ENCODE peak calls at places on chromosomes 11 and 22, in six cellular contexts. One of them, this sample, is unnamed.

GRCh38 chr11:61963282-61964057 is 4.0 kb downstream of the FTH1 start:
- DNase-seq in progenitor cell of endocrine pancreas: no peak
- DNase-seq in brain microvascular endothelial cell: no peak
- DNase-seq in tibial artery: peak
- DNase-seq in IMR-90: peak
- DNase-seq in K562: no peak
- DNase-seq in this sample: no peak

GRCh38 chr11:62267576-62267975 is 2.4 kb upstream of the SCGB2A2 start:
- DNase-seq in progenitor cell of endocrine pancreas: no peak
- DNase-seq in brain microvascular endothelial cell: no peak
- DNase-seq in tibial artery: no peak
- DNase-seq in IMR-90: no peak
- DNase-seq in K562: no peak
- DNase-seq in this sample: no peak

GRCh38 chr22:28183078-28183870 is 264.2 kb upstream of the PITPNB start:
- DNase-seq in progenitor cell of endocrine pancreas: no peak
- DNase-seq in brain microvascular endothelial cell: no peak
- DNase-seq in tibial artery: no peak
- DNase-seq in IMR-90: no peak
- DNase-seq in K562: no peak
- DNase-seq in this sample: no peak

GRCh38 chr11:18115360-18116127 is 9.7 kb upstream of the SAAL1 start:
- DNase-seq in progenitor cell of endocrine pancreas: peak
- DNase-seq in brain microvascular endothelial cell: peak
- DNase-seq in tibial artery: no peak
- DNase-seq in IMR-90: peak
- DNase-seq in K562: peak
- DNase-seq in this sample: peak

GRCh38 chr11:126341760-126342161 is 13.7 kb upstream of the ST3GAL4 start:
- DNase-seq in progenitor cell of endocrine pancreas: no peak
- DNase-seq in brain microvascular endothelial cell: peak
- DNase-seq in tibial artery: no peak
- DNase-seq in IMR-90: peak
- DNase-seq in K562: no peak
- DNase-seq in this sample: no peak

GRCh38 chr22:49968831-49969661 is 8.5 kb downstream of the PIM3 start:
- DNase-seq in progenitor cell of endocrine pancreas: no peak
- DNase-seq in brain microvascular endothelial cell: no peak
- DNase-seq in tibial artery: peak
- DNase-seq in IMR-90: no peak
- DNase-seq in K562: no peak
- DNase-seq in this sample: no peak

GRCh38 chr11:77473001-77473800 is 693 bp downstream of the PAK1 start:
- DNase-seq in progenitor cell of endocrine pancreas: peak
- DNase-seq in brain microvascular endothelial cell: no peak
- DNase-seq in tibial artery: peak
- DNase-seq in IMR-90: no peak
- DNase-seq in K562: peak
- DNase-seq in this sample: peak

GRCh38 chr11:10600570-10601248 is 32.2 kb upstream of the LYVE1 start:
- DNase-seq in progenitor cell of endocrine pancreas: no peak
- DNase-seq in brain microvascular endothelial cell: no peak
- DNase-seq in tibial artery: no peak
- DNase-seq in IMR-90: no peak
- DNase-seq in K562: no peak
- DNase-seq in this sample: no peak

GRCh38 chr11:44601471-44602370 is 36.3 kb downstream of the CD82 start:
- DNase-seq in progenitor cell of endocrine pancreas: no peak
- DNase-seq in brain microvascular endothelial cell: no peak
- DNase-seq in tibial artery: peak
- DNase-seq in IMR-90: no peak
- DNase-seq in K562: no peak
- DNase-seq in this sample: peak

GRCh38 chr11:23425379-23425778 is 565.1 kb upstream of the CCDC179 start:
- DNase-seq in progenitor cell of endocrine pancreas: no peak
- DNase-seq in brain microvascular endothelial cell: no peak
- DNase-seq in tibial artery: no peak
- DNase-seq in IMR-90: peak
- DNase-seq in K562: no peak
- DNase-seq in this sample: no peak

GRCh38 chr11:57619331-57619730 is 21.8 kb downstream of the SERPING1 start:
- DNase-seq in progenitor cell of endocrine pancreas: no peak
- DNase-seq in brain microvascular endothelial cell: no peak
- DNase-seq in tibial artery: no peak
- DNase-seq in IMR-90: no peak
- DNase-seq in K562: peak
- DNase-seq in this sample: no peak
- TF ChIP-seq CTCF in progenitor cell of endocrine pancreas: peak
- TF ChIP-seq CTCF in brain microvascular endothelial cell: peak
- TF ChIP-seq CTCF in tibial artery: no peak
- TF ChIP-seq CTCF in IMR-90: no peak
- TF ChIP-seq CTCF in K562: peak
- TF ChIP-seq CTCF in this sample: no peak

GRCh38 chr22:37551981-37552380 is 8.3 kb upstream of the CDC42EP1 start:
- DNase-seq in progenitor cell of endocrine pancreas: no peak
- DNase-seq in brain microvascular endothelial cell: no peak
- DNase-seq in tibial artery: no peak
- DNase-seq in IMR-90: no peak
- DNase-seq in K562: no peak
- DNase-seq in this sample: no peak

GRCh38 chr22:37546436-37547248 is 13.6 kb upstream of the CDC42EP1 start:
- DNase-seq in progenitor cell of endocrine pancreas: no peak
- DNase-seq in brain microvascular endothelial cell: no peak
- DNase-seq in tibial artery: peak
- DNase-seq in IMR-90: peak
- DNase-seq in K562: no peak
- DNase-seq in this sample: no peak

GRCh38 chr22:37547249-37547741 is 13.0 kb upstream of the CDC42EP1 start:
- DNase-seq in progenitor cell of endocrine pancreas: no peak
- DNase-seq in brain microvascular endothelial cell: no peak
- DNase-seq in tibial artery: no peak
- DNase-seq in IMR-90: no peak
- DNase-seq in K562: no peak
- DNase-seq in this sample: no peak

GRCh38 chr22:37552560-37553163 is 7.6 kb upstream of the CDC42EP1 start:
- DNase-seq in progenitor cell of endocrine pancreas: no peak
- DNase-seq in brain microvascular endothelial cell: no peak
- DNase-seq in tibial artery: no peak
- DNase-seq in IMR-90: peak
- DNase-seq in K562: peak
- DNase-seq in this sample: no peak

DNA sequence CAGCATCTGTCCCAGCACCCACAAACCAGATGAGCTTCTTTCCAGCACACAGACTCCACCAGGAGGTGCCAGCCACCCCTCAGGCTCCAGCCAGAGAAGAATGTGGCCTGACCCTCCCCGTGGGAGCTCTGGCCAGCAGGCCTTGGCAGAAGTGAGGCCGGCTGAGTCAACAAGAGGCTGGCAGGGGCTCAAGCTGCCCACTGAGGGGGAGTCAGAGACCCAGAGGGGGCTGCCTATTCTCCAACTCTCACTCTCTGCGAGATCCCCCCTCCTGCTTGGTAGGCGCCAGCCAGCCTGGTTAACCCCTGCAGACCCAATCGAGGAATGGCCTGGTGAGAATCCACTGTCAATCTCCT is 10.6 kb upstream of the CDC42EP1 start:
- DNase-seq in progenitor cell of endocrine pancreas: no peak
- DNase-seq in brain microvascular endothelial cell: no peak
- DNase-seq in tibial artery: peak
- DNase-seq in IMR-90: peak
- DNase-seq in K562: no peak
- DNase-seq in this sample: no peak
- TF ChIP-seq CTCF in progenitor cell of endocrine pancreas: peak
- TF ChIP-seq CTCF in brain microvascular endothelial cell: peak
- TF ChIP-seq CTCF in tibial artery: peak
- TF ChIP-seq CTCF in IMR-90: peak
- TF ChIP-seq CTCF in K562: no peak
- TF ChIP-seq CTCF in this sample: no peak

DNA sequence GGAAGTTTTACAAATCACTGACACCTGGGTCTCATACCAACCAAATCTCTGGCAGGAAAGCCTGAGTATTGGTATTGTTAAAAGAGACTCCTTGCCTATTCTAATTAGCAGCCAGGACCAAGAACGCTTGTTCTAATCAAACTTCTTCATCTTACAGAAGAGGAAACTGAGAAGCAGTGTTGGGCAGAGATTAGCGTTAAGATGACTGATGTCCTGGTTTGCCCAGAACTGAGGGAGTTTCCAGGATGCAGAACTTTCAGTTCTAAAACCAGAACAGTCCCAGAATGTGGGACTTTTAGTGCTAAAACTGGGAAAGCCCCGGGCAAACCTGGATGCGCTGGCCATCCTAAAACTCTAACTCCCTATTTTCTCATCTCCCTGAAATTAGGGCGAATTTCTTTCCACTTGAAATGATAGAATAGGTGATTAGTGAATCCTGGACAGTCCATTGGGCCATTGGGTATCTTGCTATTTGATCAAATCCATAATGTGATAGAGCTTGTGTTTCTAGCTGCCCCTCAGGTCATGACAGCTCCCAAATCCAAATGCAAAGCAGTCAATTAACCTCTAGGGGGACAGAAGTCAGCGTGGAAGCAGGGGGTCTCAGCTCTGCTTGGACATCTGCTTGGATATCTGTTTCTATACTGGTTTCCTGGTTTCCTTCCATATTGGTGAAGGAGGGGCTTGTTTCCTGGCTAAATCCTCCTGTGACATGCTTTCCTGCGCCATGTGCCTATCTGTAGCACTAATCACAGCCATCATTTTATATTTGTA is 16.0 kb upstream of the TMPRSS13 start:
- DNase-seq in progenitor cell of endocrine pancreas: no peak
- DNase-seq in brain microvascular endothelial cell: no peak
- DNase-seq in tibial artery: no peak
- DNase-seq in IMR-90: no peak
- DNase-seq in K562: no peak
- DNase-seq in this sample: no peak
- TF ChIP-seq CTCF in progenitor cell of endocrine pancreas: peak
- TF ChIP-seq CTCF in brain microvascular endothelial cell: peak
- TF ChIP-seq CTCF in tibial artery: no peak
- TF ChIP-seq CTCF in IMR-90: no peak
- TF ChIP-seq CTCF in K562: peak
- TF ChIP-seq CTCF in this sample: peak

GRCh38 chr22:22460635-22461034 is 47.9 kb downstream of the ZNF280B start:
- DNase-seq in progenitor cell of endocrine pancreas: no peak
- DNase-seq in brain microvascular endothelial cell: no peak
- DNase-seq in tibial artery: no peak
- DNase-seq in IMR-90: no peak
- DNase-seq in K562: peak
- DNase-seq in this sample: no peak
- TF ChIP-seq CTCF in progenitor cell of endocrine pancreas: peak
- TF ChIP-seq CTCF in brain microvascular endothelial cell: no peak
- TF ChIP-seq CTCF in tibial artery: no peak
- TF ChIP-seq CTCF in IMR-90: peak
- TF ChIP-seq CTCF in K562: no peak
- TF ChIP-seq CTCF in this sample: peak

GRCh38 chr22:21641795-21642583 is at the start of gene SDF2L1:
- DNase-seq in progenitor cell of endocrine pancreas: peak
- DNase-seq in brain microvascular endothelial cell: peak
- DNase-seq in tibial artery: peak
- DNase-seq in IMR-90: peak
- DNase-seq in K562: peak
- DNase-seq in this sample: peak
- TF ChIP-seq CTCF in progenitor cell of endocrine pancreas: no peak
- TF ChIP-seq CTCF in brain microvascular endothelial cell: no peak
- TF ChIP-seq CTCF in tibial artery: no peak
- TF ChIP-seq CTCF in IMR-90: no peak
- TF ChIP-seq CTCF in K562: no peak
- TF ChIP-seq CTCF in this sample: no peak

GRCh38 chr11:1679881-1680280 is 17.1 kb upstream of the KRTAP5-6 start:
- DNase-seq in progenitor cell of endocrine pancreas: no peak
- DNase-seq in brain microvascular endothelial cell: no peak
- DNase-seq in tibial artery: no peak
- DNase-seq in IMR-90: no peak
- DNase-seq in K562: no peak
- DNase-seq in this sample: no peak

DNA sequence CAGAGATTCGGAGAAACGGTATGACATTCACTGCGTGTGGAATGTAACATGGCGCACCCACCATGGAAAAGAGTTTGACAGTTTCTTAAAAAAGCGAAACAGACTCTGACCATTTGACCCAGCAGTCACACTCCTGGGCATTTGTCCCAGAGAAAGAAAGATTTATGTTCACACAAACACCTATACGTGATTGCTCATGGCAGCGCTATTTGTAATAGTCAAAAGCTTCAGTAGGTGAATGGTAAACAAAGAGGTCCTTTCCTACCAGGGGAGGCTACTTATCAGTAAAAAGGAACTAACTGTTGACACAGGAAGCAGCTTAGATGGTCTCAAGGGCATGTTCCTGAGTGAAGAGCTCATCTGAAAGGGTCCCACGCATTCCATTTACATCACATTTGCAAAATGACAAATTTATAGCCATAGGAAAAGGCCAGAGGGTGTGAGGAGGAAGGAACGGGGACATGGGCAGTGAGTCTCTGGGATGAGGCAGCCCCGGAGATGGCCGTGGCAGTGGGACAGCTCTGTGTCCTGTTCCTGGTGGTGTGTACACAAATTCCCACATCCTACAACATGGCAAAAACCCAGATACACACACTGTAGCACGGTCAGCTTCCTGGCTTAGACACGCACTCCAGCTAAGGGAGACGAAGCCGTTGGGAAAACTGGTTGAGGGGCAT is 14.6 kb upstream of the KRTAP5-6 start:
- DNase-seq in progenitor cell of endocrine pancreas: no peak
- DNase-seq in brain microvascular endothelial cell: no peak
- DNase-seq in tibial artery: no peak
- DNase-seq in IMR-90: no peak
- DNase-seq in K562: no peak
- DNase-seq in this sample: no peak
- TF ChIP-seq CTCF in progenitor cell of endocrine pancreas: no peak
- TF ChIP-seq CTCF in brain microvascular endothelial cell: no peak
- TF ChIP-seq CTCF in tibial artery: no peak
- TF ChIP-seq CTCF in IMR-90: no peak
- TF ChIP-seq CTCF in K562: no peak
- TF ChIP-seq CTCF in this sample: no peak

GRCh38 chr22:41256898-41257260 is 16.1 kb upstream of the CHADL start:
- DNase-seq in progenitor cell of endocrine pancreas: no peak
- DNase-seq in brain microvascular endothelial cell: peak
- DNase-seq in tibial artery: no peak
- DNase-seq in IMR-90: peak
- DNase-seq in K562: no peak
- DNase-seq in this sample: no peak

GRCh38 chr22:41254230-41254629 is 13.5 kb upstream of the CHADL start:
- DNase-seq in progenitor cell of endocrine pancreas: no peak
- DNase-seq in brain microvascular endothelial cell: no peak
- DNase-seq in tibial artery: no peak
- DNase-seq in IMR-90: no peak
- DNase-seq in K562: no peak
- DNase-seq in this sample: no peak

GRCh38 chr22:41257696-41258095 is 17.0 kb upstream of the CHADL start:
- DNase-seq in progenitor cell of endocrine pancreas: no peak
- DNase-seq in brain microvascular endothelial cell: no peak
- DNase-seq in tibial artery: no peak
- DNase-seq in IMR-90: no peak
- DNase-seq in K562: no peak
- DNase-seq in this sample: no peak

GRCh38 chr22:41252365-41252764 is 11.6 kb upstream of the CHADL start:
- DNase-seq in progenitor cell of endocrine pancreas: no peak
- DNase-seq in brain microvascular endothelial cell: no peak
- DNase-seq in tibial artery: no peak
- DNase-seq in IMR-90: no peak
- DNase-seq in K562: no peak
- DNase-seq in this sample: no peak

GRCh38 chr22:41256254-41256897 is 15.6 kb upstream of the CHADL start:
- DNase-seq in progenitor cell of endocrine pancreas: no peak
- DNase-seq in brain microvascular endothelial cell: peak
- DNase-seq in tibial artery: no peak
- DNase-seq in IMR-90: peak
- DNase-seq in K562: no peak
- DNase-seq in this sample: no peak
- TF ChIP-seq CTCF in progenitor cell of endocrine pancreas: no peak
- TF ChIP-seq CTCF in brain microvascular endothelial cell: peak
- TF ChIP-seq CTCF in tibial artery: no peak
- TF ChIP-seq CTCF in IMR-90: peak
- TF ChIP-seq CTCF in K562: no peak
- TF ChIP-seq CTCF in this sample: no peak

GRCh38 chr11:114606003-114606801 is 10.6 kb upstream of the NXPE4 start:
- DNase-seq in progenitor cell of endocrine pancreas: no peak
- DNase-seq in brain microvascular endothelial cell: no peak
- DNase-seq in tibial artery: no peak
- DNase-seq in IMR-90: peak
- DNase-seq in K562: no peak
- DNase-seq in this sample: no peak
- TF ChIP-seq CTCF in progenitor cell of endocrine pancreas: no peak
- TF ChIP-seq CTCF in brain microvascular endothelial cell: no peak
- TF ChIP-seq CTCF in tibial artery: peak
- TF ChIP-seq CTCF in IMR-90: peak
- TF ChIP-seq CTCF in K562: no peak
- TF ChIP-seq CTCF in this sample: no peak

This sample was measured in activated CD8-positive, alpha-beta T cell treated with anti-CD3 and anti-CD28 coated beads for 36 hours.